ENCODE peak calls at places on chromosomes 13 and 19, in six cellular contexts. W is SK-N-SH, E is HCT116, Q is MM.1S, N is hepatocyte, J is GM23248. Z is an unnamed sample. For H3K9me2, the result is how much of the 10 kb centered on the place peaks cover.

GRCh38 chr19:35879770-35880317 is 11.5 kb downstream of the APLP1 start:
- DNase-seq in W (peak), E (peak), N (peak), J (peak), Q (peak), Z (peak)

GRCh38 chr19:4542896-4543351 is 3.1 kb upstream of the LRG1 start:
- DNase-seq in N (no peak), W (no peak), E (no peak), J (no peak), Q (no peak), Z (no peak)

GRCh38 chr19:28582344-28582743 is 630.6 kb downstream of the UQCRFS1 start:
- DNase-seq in N (no peak), W (no peak), Q (no peak), E (no peak), J (no peak), Z (no peak)

GRCh38 chr19:3954107-3954506 is 16.8 kb downstream of the DAPK3 start:
- DNase-seq in N (no peak), J (no peak), Q (no peak), W (no peak), E (no peak), Z (no peak)

GRCh38 chr19:11578342-11579142 is 1.1 kb upstream of the ACP5 start:
- DNase-seq in J (no peak), W (peak), Q (no peak), E (no peak), N (peak), Z (peak)

GRCh38 chr13:49716615-49717014 is 25.3 kb upstream of the EBPL start:
- DNase-seq in W (no peak), J (no peak), E (no peak), N (no peak), Q (no peak), Z (no peak)

GRCh38 chr19:54164369-54165068 is 5.0 kb upstream of the LENG1 start:
- DNase-seq in E (peak), Q (no peak), W (no peak), N (peak), J (peak), Z (no peak)

GRCh38 chr13:48161530-48162179 is 66.8 kb upstream of the MED4 start:
- DNase-seq in N (no peak), Q (no peak), W (no peak), E (no peak), J (no peak), Z (no peak)

GRCh38 chr13:110301606-110302131 is 5.3 kb downstream of the COL4A1 start:
- DNase-seq in J (peak), Q (no peak), W (no peak), N (peak), E (no peak), Z (no peak)

GRCh38 chr13:38223093-38223492 is 126.6 kb upstream of the UFM1 start:
- DNase-seq in Q (no peak), J (peak), W (no peak), E (no peak), N (peak), Z (no peak)

GRCh38 chr19:48325265-48325910 is at the start of gene EMP3:
- DNase-seq in W (no peak), J (peak), E (peak), N (peak), Q (peak), Z (peak)

GRCh38 chr13:49373699-49374098 is 70.2 kb downstream of the CAB39L start:
- DNase-seq in W (no peak), J (peak), Q (no peak), N (no peak), E (no peak), Z (peak)

GRCh38 chr19:5498817-5499535 is 43.8 kb downstream of the ZNRF4 start:
- DNase-seq in N (no peak), E (no peak), W (no peak), J (no peak), Q (no peak), Z (no peak)

GRCh38 chr13:21913010-21913409 is 242.1 kb downstream of the FGF9 start:
- DNase-seq in J (peak), N (no peak), W (no peak), Q (no peak), E (peak), Z (no peak)

GRCh38 chr19:58227964-58228583 is 640 bp upstream of the ZNF544 start:
- DNase-seq in N (no peak), W (no peak), E (no peak), Q (no peak), J (no peak), Z (no peak)

GRCh38 chr19:54792814-54793213 is 10.6 kb upstream of the KIR2DL4 start:
- DNase-seq in E (no peak), Q (peak), N (no peak), W (no peak), J (no peak), Z (peak)

GRCh38 chr13:50153888-50154287 is 138.6 kb downstream of the KCNRG start:
- DNase-seq in Q (no peak), J (no peak), N (no peak), W (no peak), E (no peak), Z (no peak)

GRCh38 chr13:34224877-34225276 is 406.9 kb downstream of the RFC3 start:
- DNase-seq in E (no peak), N (peak), J (no peak), W (peak), Q (no peak), Z (no peak)

GRCh38 chr13:22298530-22298929 is 627.7 kb downstream of the FGF9 start:
- DNase-seq in J (no peak), E (no peak), Q (no peak), N (no peak), W (no peak), Z (no peak)

GRCh38 chr13:75830842-75831241 is 194.7 kb downstream of the LMO7 start:
- DNase-seq in Q (no peak), W (no peak), E (no peak), N (no peak), J (peak), Z (no peak)

GRCh38 chr13:23378009-23378632 is 55.4 kb downstream of the SACS start:
- DNase-seq in J (peak), Q (peak), N (peak), E (no peak), W (no peak), Z (peak)

GRCh38 chr13:27131202-27131623 is 40.4 kb downstream of the USP12 start:
- DNase-seq in Q (peak), N (peak), W (no peak), J (peak), E (peak), Z (no peak)

GRCh38 chr19:57269515-57270250 is 10.6 kb upstream of the ZNF460 start:
- DNase-seq in J (peak), E (no peak), W (peak), N (peak), Q (no peak), Z (peak)

GRCh38 chr19:18477042-18477760 is 39.3 kb upstream of the ISYNA1 start:
- DNase-seq in J (peak), W (no peak), N (no peak), E (no peak), Q (no peak), Z (no peak)

GRCh38 chr13:111339366-111340143 is 19.1 kb downstream of the TEX29 start:
- DNase-seq in Q (no peak), N (no peak), J (no peak), W (no peak), E (no peak), Z (no peak)

GRCh38 chr19:9968820-9969687 is 32.7 kb upstream of the OLFM2 start:
- DNase-seq in Q (no peak), E (no peak), W (no peak), J (no peak), N (no peak), Z (no peak)

GRCh38 chr19:3767050-3767449 is 4.6 kb downstream of the MRPL54 start:
- DNase-seq in W (no peak), N (no peak), E (no peak), J (no peak), Q (no peak), Z (no peak)

DNA sequence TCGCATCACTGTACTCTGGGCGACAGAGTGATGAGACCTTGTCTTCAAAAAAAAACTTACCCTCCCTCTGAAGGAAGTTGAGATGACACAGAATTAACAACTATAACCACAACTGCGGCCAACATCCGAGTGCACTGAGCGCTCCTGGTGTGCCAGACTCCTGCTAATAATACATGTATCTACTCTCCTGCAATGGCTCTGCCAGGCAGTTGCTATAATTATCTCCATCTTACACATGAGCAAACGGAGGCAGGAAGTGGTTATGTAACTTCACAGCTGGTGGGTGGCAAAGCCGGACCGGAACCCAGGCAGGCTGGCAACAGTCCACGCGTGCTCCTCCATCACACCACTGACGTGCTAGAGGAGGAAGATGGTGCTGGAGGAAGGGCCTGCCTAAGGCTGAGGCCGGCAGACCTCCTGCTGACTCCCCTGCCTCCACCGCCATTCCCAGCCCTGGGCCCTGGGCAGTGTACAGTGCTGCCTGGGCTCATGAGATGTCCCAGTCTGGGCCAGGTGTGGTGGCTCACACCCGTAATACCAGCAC is 12.6 kb downstream of the XRCC1 start:
- DNase-seq in J (peak), N (no peak), W (no peak), Q (no peak), E (no peak), Z (peak)
- H3K4me2 ChIP-seq in J (peak), N (no peak), W (peak), Q (no peak), E (peak), Z (peak)

DNA sequence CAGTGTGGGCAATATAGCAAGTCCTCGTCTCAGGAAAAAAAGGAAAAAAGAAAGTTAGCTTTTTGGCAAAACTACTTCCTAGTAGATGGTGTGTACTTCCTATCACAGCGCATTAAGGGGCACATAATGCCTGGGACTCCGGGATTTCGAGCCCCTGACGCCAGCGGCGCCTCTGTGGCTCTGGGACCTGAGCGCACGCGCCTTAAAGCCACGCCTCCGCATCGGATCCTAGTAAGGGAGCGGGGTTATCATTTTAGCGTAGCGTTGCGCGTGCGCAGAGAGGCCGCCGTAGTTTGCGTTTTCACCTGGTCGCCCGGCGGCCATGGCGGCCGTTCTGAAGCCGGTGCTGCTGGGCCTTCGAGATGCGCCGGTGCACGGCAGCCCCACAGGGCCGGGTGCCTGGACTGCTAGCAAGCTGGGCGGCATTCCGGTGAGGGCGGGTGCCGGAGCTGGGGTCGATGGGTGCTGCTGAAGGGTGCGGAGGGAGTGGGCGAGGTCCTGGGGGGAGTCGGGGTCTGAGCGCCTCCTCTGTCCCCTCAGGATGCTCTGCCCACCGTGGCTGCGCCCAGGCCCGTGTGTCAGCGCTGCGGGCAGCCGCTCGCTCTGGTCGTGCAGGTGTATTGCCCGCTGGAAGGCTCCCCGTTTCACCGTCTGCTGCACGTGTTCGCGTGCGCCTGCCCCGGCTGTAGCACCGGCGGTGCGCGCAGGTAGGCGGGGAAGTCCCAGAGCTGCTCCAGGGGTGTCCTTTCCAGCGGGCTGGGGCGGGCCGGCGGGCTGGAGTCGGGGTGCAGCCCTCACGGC is at the start of gene PDCD2L:
- DNase-seq in J (peak), E (peak), Q (peak), W (peak), N (peak), Z (peak)
- H3K27ac ChIP-seq in J (peak), E (peak), Q (peak), W (peak), N (peak), Z (peak)

DNA sequence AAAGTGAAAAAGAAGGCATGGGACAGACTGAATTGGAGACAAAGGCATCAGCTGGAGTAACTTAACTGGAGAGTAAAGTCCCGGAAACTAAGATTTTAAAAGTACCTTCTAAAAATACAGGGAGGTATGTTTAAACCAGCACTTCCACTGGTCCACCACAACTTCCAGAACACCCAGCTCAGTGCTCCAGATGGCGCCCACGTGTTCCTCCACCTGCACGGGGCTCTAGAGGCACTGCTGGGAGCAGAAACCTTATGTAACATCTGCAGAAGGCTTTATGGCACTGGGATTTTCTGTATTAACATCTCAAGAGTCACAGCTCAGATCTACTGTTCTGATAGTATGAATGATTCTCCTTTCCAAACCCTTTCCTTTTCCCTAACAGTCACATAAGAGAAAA is 252.1 kb downstream of the DCLK1 start:
- DNase-seq in J (no peak), N (no peak), W (no peak), E (no peak), Q (peak), Z (no peak)
- H3K9me2 ChIP-seq in J (under half), N (under half), W (under half), E (under half), Q (under half), Z (under half)

GRCh38 chr19:45406957-45407375 is 522 bp downstream of the POLR1G start:
- DNase-seq in N (peak), J (peak), E (no peak), Q (no peak), W (no peak), Z (peak)

GRCh38 chr19:45405435-45406164 is 731 bp upstream of the PPP1R13L start:
- DNase-seq in J (peak), E (peak), Q (peak), W (peak), N (peak), Z (peak)

GRCh38 chr19:45408830-45409593 is 2.6 kb downstream of the POLR1G start:
- DNase-seq in N (no peak), Q (no peak), E (no peak), J (no peak), W (no peak), Z (no peak)

GRCh38 chr19:45406165-45406956 is at the start of gene POLR1G:
- DNase-seq in E (peak), W (peak), Q (peak), N (peak), J (peak), Z (peak)

GRCh38 chr19:45408121-45408520 is 1.7 kb downstream of the POLR1G start:
- DNase-seq in J (no peak), E (no peak), W (no peak), N (peak), Q (no peak), Z (no peak)
- H3K4me2 ChIP-seq in J (no peak), E (peak), W (no peak), N (no peak), Q (no peak), Z (peak)

GRCh38 chr19:7922841-7923205 is 2.7 kb downstream of the SNAPC2 start:
- DNase-seq in E (no peak), W (no peak), N (no peak), Q (no peak), J (no peak), Z (no peak)

GRCh38 chr19:7920520-7921301 is 573 bp downstream of the SNAPC2 start:
- DNase-seq in N (peak), Q (peak), W (peak), E (peak), J (peak), Z (peak)

GRCh38 chr19:7921302-7921954 is 1.3 kb downstream of the SNAPC2 start:
- DNase-seq in E (no peak), N (no peak), J (no peak), W (no peak), Q (no peak), Z (no peak)

GRCh38 chr19:7923295-7924191 is 2.4 kb downstream of the CTXN1 start:
- DNase-seq in E (no peak), W (no peak), Q (no peak), J (no peak), N (no peak), Z (no peak)

DNA sequence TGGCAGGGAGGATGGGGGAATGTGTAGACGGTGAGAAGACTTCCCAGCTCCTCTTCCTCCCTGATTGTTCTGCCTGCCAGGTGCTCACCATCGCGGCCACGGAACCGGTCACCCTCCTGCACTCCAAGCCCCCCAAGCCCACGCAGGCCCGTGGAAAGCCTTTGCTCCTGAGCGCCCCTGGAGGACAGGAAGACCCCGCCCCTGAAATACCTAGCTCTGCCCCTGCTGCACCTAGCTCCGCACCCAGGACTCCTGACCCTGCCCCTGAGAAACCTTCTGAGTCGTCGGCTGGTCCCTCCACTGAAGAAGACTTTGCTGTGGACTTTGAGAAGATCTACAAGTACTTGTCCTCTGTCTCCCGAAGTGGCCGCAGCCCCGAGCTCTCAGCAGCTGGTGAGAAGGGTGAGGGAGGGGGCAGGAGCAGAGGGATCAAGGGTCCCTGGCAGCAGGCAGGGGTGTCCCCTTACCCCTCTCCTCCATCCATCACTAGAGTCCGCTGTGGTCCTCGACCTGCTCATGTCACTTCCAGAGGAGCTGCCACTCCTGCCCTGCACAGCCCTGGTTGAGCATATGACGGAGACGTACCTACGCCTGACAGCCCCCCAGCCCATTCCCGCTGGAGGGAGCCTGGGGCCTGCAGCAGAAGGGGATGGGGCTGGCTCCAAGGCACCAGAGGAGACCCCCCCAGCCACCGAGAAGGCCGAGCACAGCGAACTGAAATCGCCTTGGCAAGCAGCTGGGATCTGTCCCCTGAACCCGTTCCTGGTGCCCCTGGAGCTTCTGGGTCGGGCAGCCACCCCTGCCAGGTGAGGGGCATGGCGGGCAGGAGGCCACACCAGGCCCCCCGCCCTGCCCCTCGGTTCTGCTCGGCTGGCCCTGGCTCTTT is 2.1 kb downstream of the SNAPC2 start:
- DNase-seq in W (no peak), J (no peak), N (no peak), Q (no peak), E (no peak), Z (no peak)
- H3K27ac ChIP-seq in W (peak), J (peak), N (no peak), Q (no peak), E (peak), Z (no peak)

GRCh38 chr19:31408460-31409124 is 59.4 kb upstream of the TSHZ3 start:
- DNase-seq in W (no peak), N (peak), Q (no peak), E (no peak), J (peak), Z (no peak)
- H3K9me2 ChIP-seq in W (under half), N (under half), Q (under half), E (under half), J (under half), Z (under half)

DNA sequence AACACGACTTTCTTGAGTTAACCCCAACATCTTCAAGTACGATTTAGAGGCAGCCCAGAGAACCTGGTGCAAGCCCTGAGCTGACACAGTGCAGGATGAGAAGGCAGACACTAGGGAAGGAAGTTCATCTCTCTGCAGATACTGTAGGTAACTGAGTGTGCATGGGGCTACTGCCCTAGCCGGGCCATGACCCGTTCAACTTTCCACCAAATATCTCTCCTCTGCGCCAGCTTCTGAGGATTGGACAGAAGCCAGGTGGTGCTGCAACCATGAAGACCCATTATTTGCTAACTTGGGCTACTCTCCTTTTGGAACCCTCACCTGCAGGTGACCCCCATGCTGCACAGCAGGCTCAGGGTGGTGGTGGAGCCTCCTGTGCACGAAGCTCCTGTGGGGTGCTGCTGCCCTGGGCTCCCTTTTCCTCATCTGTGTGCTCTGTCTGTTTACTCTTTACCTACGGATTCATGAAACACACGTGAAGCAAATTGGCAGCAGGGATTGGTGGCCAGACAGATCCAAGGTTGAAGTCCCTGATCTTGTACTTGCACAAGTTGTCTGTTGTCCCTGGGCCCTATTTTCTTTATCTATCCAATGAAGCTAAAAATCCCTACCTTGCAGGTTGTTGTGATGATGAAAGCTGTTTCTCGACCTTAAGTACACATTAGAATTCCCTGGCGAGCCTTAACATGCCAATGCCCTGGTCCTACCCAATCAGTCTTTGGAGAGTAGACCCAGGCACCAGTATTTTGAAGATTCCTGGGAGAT is 227.8 kb downstream of the LACC1 start:
- DNase-seq in N (peak), Q (no peak), J (no peak), E (no peak), W (no peak), Z (no peak)
- H3K4me2 ChIP-seq in N (peak), Q (no peak), J (no peak), E (no peak), W (no peak), Z (no peak)

Z was measured in OCI-LY7.